ENCODE peak calls at places on chromosome 14, in eight cellular contexts. C is A549, P is HFFc6, G is LNCaP clone FGC, J is endodermal cell, S is RWPE1, Z is mammary epithelial cell, A is AG09309. H is an unnamed sample.

GRCh38 chr14:74979442-74980397 is 23.0 kb upstream of the EIF2B2 start:
- DNase-seq in C (no peak), P (peak; percentile 46), G (no peak), J (peak; percentile 82), S (no peak), Z (no peak), A (no peak), H (peak; percentile 69)

GRCh38 chr14:64191756-64192155 is 102.4 kb downstream of the ESR2 start:
- DNase-seq in C (no peak), P (peak; percentile 87), G (no peak), J (no peak), S (peak; percentile 22), Z (peak; percentile 71), A (peak; percentile 48), H (no peak)

GRCh38 chr14:80358112-80358511 is 146.8 kb upstream of the DIO2 start:
- DNase-seq in C (no peak), P (no peak), G (no peak), J (no peak), S (no peak), Z (no peak), A (no peak), H (no peak)

GRCh38 chr14:52179151-52179790 is 88.2 kb upstream of the PTGDR start:
- DNase-seq in C (no peak), P (no peak), G (no peak), J (no peak), S (no peak), Z (no peak), A (no peak), H (no peak)

GRCh38 chr14:20477211-20477876 is 8.1 kb downstream of the PNP start:
- DNase-seq in C (no peak), P (peak; percentile 75), G (no peak), J (no peak), S (no peak), Z (peak; percentile 44), A (no peak), H (no peak)

GRCh38 chr14:93960108-93960475 is 16.3 kb downstream of the ASB2 start:
- DNase-seq in C (no peak), P (no peak), G (no peak), J (no peak), S (no peak), Z (no peak), A (no peak), H (no peak)

GRCh38 chr14:34699873-34700621 is 14.3 kb downstream of the CFL2 start:
- DNase-seq in C (peak; percentile 65), P (peak; percentile 89), G (peak; percentile 56), J (no peak), S (peak; percentile 84), Z (peak; percentile 79), A (peak; percentile 78), H (no peak)

GRCh38 chr14:62117010-62117717 is 354.9 kb downstream of the SNAPC1 start:
- DNase-seq in C (peak; percentile 15), P (peak; percentile 70), G (no peak), J (peak; percentile 98), S (peak; percentile 8), Z (peak; percentile 40), A (peak; percentile 7), H (peak; percentile 90)

GRCh38 chr14:66495214-66496098 is 9.3 kb downstream of the CCDC196 start:
- DNase-seq in C (peak; percentile 40), P (peak; percentile 45), G (peak; percentile 45), J (peak; percentile 62), S (peak; percentile 46), Z (peak; percentile 63), A (peak; percentile 38), H (no peak)

GRCh38 chr14:29738056-29738455 is 189.6 kb downstream of the PRKD1 start:
- DNase-seq in C (no peak), P (no peak), G (no peak), J (no peak), S (no peak), Z (no peak), A (no peak), H (no peak)

GRCh38 chr14:101813171-101813759 is 51.8 kb downstream of the PPP2R5C start:
- DNase-seq in C (no peak), P (no peak), G (no peak), J (no peak), S (no peak), Z (no peak), A (no peak), H (no peak)

GRCh38 chr14:56561586-56561985 is 18.0 kb upstream of the TMEM260 start:
- DNase-seq in C (no peak), P (no peak), G (no peak), J (no peak), S (no peak), Z (no peak), A (peak; percentile 44), H (no peak)

GRCh38 chr14:44847910-44848309 is 113.8 kb downstream of the KLHL28 start:
- DNase-seq in C (no peak), P (peak; percentile 6), G (no peak), J (no peak), S (no peak), Z (peak; percentile 17), A (peak; percentile 29), H (no peak)

GRCh38 chr14:101473045-101473729 is 88.1 kb upstream of the DIO3 start:
- DNase-seq in C (no peak), P (no peak), G (no peak), J (peak; percentile 32), S (no peak), Z (no peak), A (no peak), H (no peak)

GRCh38 chr14:24881496-24881895 is 168.5 kb downstream of the STXBP6 start:
- DNase-seq in C (no peak), P (no peak), G (no peak), J (no peak), S (no peak), Z (no peak), A (no peak), H (no peak)

GRCh38 chr14:78638926-78639325 is 468.8 kb downstream of the NRXN3 start:
- DNase-seq in C (no peak), P (no peak), G (no peak), J (peak; percentile 50), S (no peak), Z (no peak), A (no peak), H (no peak)

GRCh38 chr14:64147126-64147790 is 146.9 kb downstream of the ESR2 start:
- DNase-seq in C (no peak), P (no peak), G (no peak), J (no peak), S (no peak), Z (no peak), A (no peak), H (no peak)

GRCh38 chr14:91047174-91047753 is 13.2 kb downstream of the RPS6KA5 start:
- DNase-seq in C (no peak), P (no peak), G (no peak), J (no peak), S (no peak), Z (no peak), A (no peak), H (no peak)

GRCh38 chr14:64196668-64197411 is 97.3 kb downstream of the ESR2 start:
- DNase-seq in C (no peak), P (peak; percentile 7), G (no peak), J (peak; percentile 90), S (no peak), Z (no peak), A (peak; percentile 14), H (peak; percentile 82)

GRCh38 chr14:97697772-97698171 is 900.6 kb downstream of the VRK1 start:
- DNase-seq in C (no peak), P (no peak), G (no peak), J (no peak), S (no peak), Z (no peak), A (no peak), H (no peak)

DNA sequence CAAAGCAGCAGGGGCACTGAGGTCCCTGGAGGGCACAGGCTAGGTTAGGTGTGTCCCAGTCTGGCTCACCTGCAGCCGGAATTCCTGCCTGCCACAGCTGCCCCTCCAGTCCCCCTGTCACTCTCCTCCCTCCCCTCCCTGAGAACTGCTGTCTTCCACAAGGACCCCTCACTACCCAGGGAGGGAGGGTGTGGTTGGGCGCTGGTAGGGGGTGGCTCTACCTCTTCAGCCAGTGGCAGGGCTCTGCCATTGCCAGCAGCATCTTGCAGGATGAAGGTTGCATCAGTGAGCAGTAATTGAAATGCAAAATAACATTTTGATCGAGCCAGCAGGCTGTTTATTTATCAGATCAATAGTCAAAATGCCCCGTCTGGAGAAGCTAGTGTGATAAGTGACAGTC is 45.7 kb downstream of the ESRRB start:
- DNase-seq in C (no peak), P (no peak), G (no peak), J (no peak), S (no peak), Z (no peak), A (no peak), H (no peak)
- TF ChIP-seq CTCF in C (no peak), P (no peak), G (no peak), J (no peak), S (no peak), Z (no peak), A (no peak), H (no peak)

DNA sequence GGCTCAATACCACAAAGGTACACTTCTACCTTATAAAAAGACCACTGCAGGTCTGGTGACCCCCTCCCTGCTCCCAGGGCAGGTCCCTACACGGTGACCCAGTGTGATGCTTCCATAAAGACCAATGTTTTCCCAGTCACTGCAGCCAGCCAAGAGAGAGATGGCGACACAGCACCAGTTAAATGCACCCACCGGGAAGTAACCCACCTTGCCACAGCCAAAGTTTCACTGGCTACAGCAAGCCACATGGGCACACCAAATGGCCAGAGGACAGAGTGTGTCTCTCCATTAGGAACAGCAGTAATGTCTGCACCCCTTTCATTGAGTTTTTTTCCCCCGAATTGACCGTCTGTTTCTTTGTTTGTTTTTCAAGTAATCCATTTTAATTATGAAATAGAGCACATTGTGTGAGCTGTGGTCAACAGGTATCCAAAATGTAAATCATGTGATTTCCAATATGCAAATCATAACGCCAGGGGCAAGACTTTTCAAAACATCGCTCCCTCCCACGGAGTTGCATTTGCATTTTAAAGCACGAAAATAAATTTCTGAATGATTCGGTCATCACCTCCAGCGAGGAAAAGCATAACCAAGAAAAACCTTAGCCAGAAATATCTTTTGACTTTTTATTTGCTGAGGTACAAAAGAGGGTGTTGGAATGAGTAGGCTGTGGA is 48.9 kb upstream of the EML1 start:
- DNase-seq in C (no peak), P (peak; percentile 71), G (no peak), J (peak; percentile 80), S (no peak), Z (peak; percentile 20), A (peak; percentile 31), H (no peak)
- TF ChIP-seq CTCF in C (no peak), P (no peak), G (no peak), J (peak; percentile 62), S (no peak), Z (no peak), A (peak; percentile 21), H (no peak)

GRCh38 chr14:54664961-54665360 is 98.0 kb downstream of the SAMD4A start:
- DNase-seq in C (no peak), P (peak; percentile 49), G (no peak), J (no peak), S (no peak), Z (peak; percentile 86), A (no peak), H (no peak)
- TF ChIP-seq CTCF in C (no peak), P (no peak), G (no peak), J (no peak), S (no peak), Z (no peak), A (no peak), H (no peak)

GRCh38 chr14:89767861-89768268 is 186.7 kb downstream of the EFCAB11 start:
- DNase-seq in C (no peak), P (peak; percentile 37), G (peak; percentile 8), J (peak; percentile 79), S (peak; percentile 38), Z (peak; percentile 25), A (peak; percentile 7), H (peak; percentile 38)
- TF ChIP-seq CTCF in C (peak; percentile 40), P (peak; percentile 87), G (peak; percentile 73), J (peak; percentile 88), S (peak; percentile 54), Z (peak; percentile 37), A (peak; percentile 83), H (peak; percentile 10)

GRCh38 chr14:103728721-103729120 is 13.1 kb downstream of the ZFYVE21 start:
- DNase-seq in C (no peak), P (no peak), G (peak; percentile 99), J (no peak), S (no peak), Z (no peak), A (no peak), H (no peak)
- TF ChIP-seq CTCF in C (no peak), P (no peak), G (peak; percentile 46), J (no peak), S (no peak), Z (no peak), A (no peak), H (no peak)

H was measured in glutamatergic neuron.